ENCODE peak calls at places on chromosomes 6 and 20, in six cellular contexts. One of them, this sample, is unnamed.

GRCh38 chr6:150142304-150142656 is 564 bp upstream of the PPP1R14C start:
- DNase-seq in endothelial cell: no peak
- DNase-seq in activated CD8-positive, alpha-beta memory T cell treated with anti-CD3 and anti-CD28 coated beads for 24 hours: no peak
- DNase-seq in mesenchymal stem cell: peak
- DNase-seq in activated effector memory CD4-positive, alpha-beta T cell treated with anti-CD3 and anti-CD28 coated beads, Interleukin-2, amount 50 U/mL, for 16 hours: no peak
- DNase-seq in hepatic stellate cell: no peak
- DNase-seq in this sample: no peak

GRCh38 chr20:23147964-23148720 is 62.0 kb upstream of the CD93 start:
- DNase-seq in mesenchymal stem cell: peak
- DNase-seq in activated effector memory CD4-positive, alpha-beta T cell treated with anti-CD3 and anti-CD28 coated beads, Interleukin-2, amount 50 U/mL, for 16 hours: no peak
- DNase-seq in endothelial cell: no peak
- DNase-seq in hepatic stellate cell: peak
- DNase-seq in activated CD8-positive, alpha-beta memory T cell treated with anti-CD3 and anti-CD28 coated beads for 24 hours: peak
- DNase-seq in this sample: peak

GRCh38 chr20:31559704-31560093 is 45.4 kb upstream of the ID1 start:
- DNase-seq in activated effector memory CD4-positive, alpha-beta T cell treated with anti-CD3 and anti-CD28 coated beads, Interleukin-2, amount 50 U/mL, for 16 hours: no peak
- DNase-seq in hepatic stellate cell: no peak
- DNase-seq in mesenchymal stem cell: peak
- DNase-seq in activated CD8-positive, alpha-beta memory T cell treated with anti-CD3 and anti-CD28 coated beads for 24 hours: no peak
- DNase-seq in endothelial cell: no peak
- DNase-seq in this sample: no peak

GRCh38 chr6:105345506-105345905 is 57.4 kb downstream of the PREP start:
- DNase-seq in activated effector memory CD4-positive, alpha-beta T cell treated with anti-CD3 and anti-CD28 coated beads, Interleukin-2, amount 50 U/mL, for 16 hours: no peak
- DNase-seq in endothelial cell: no peak
- DNase-seq in activated CD8-positive, alpha-beta memory T cell treated with anti-CD3 and anti-CD28 coated beads for 24 hours: no peak
- DNase-seq in hepatic stellate cell: no peak
- DNase-seq in mesenchymal stem cell: peak
- DNase-seq in this sample: no peak

GRCh38 chr20:41476013-41476441 is 109.4 kb upstream of the EMILIN3 start:
- DNase-seq in activated effector memory CD4-positive, alpha-beta T cell treated with anti-CD3 and anti-CD28 coated beads, Interleukin-2, amount 50 U/mL, for 16 hours: no peak
- DNase-seq in hepatic stellate cell: peak
- DNase-seq in activated CD8-positive, alpha-beta memory T cell treated with anti-CD3 and anti-CD28 coated beads for 24 hours: no peak
- DNase-seq in mesenchymal stem cell: no peak
- DNase-seq in endothelial cell: no peak
- DNase-seq in this sample: no peak

GRCh38 chr20:62805365-62805710 is 703 bp downstream of the OGFR start:
- DNase-seq in activated effector memory CD4-positive, alpha-beta T cell treated with anti-CD3 and anti-CD28 coated beads, Interleukin-2, amount 50 U/mL, for 16 hours: peak
- DNase-seq in mesenchymal stem cell: peak
- DNase-seq in activated CD8-positive, alpha-beta memory T cell treated with anti-CD3 and anti-CD28 coated beads for 24 hours: no peak
- DNase-seq in endothelial cell: no peak
- DNase-seq in hepatic stellate cell: peak
- DNase-seq in this sample: no peak

GRCh38 chr20:60295214-60295613 is 337.0 kb downstream of the CDH26 start:
- DNase-seq in hepatic stellate cell: no peak
- DNase-seq in activated effector memory CD4-positive, alpha-beta T cell treated with anti-CD3 and anti-CD28 coated beads, Interleukin-2, amount 50 U/mL, for 16 hours: no peak
- DNase-seq in mesenchymal stem cell: no peak
- DNase-seq in endothelial cell: no peak
- DNase-seq in activated CD8-positive, alpha-beta memory T cell treated with anti-CD3 and anti-CD28 coated beads for 24 hours: no peak
- DNase-seq in this sample: no peak

GRCh38 chr6:152720964-152721363 is 23.3 kb downstream of the MYCT1 start:
- DNase-seq in hepatic stellate cell: no peak
- DNase-seq in activated effector memory CD4-positive, alpha-beta T cell treated with anti-CD3 and anti-CD28 coated beads, Interleukin-2, amount 50 U/mL, for 16 hours: no peak
- DNase-seq in mesenchymal stem cell: no peak
- DNase-seq in endothelial cell: no peak
- DNase-seq in activated CD8-positive, alpha-beta memory T cell treated with anti-CD3 and anti-CD28 coated beads for 24 hours: no peak
- DNase-seq in this sample: no peak

GRCh38 chr6:119215885-119216590 is 133.5 kb downstream of the MAN1A1 start:
- DNase-seq in mesenchymal stem cell: no peak
- DNase-seq in endothelial cell: no peak
- DNase-seq in activated effector memory CD4-positive, alpha-beta T cell treated with anti-CD3 and anti-CD28 coated beads, Interleukin-2, amount 50 U/mL, for 16 hours: no peak
- DNase-seq in activated CD8-positive, alpha-beta memory T cell treated with anti-CD3 and anti-CD28 coated beads for 24 hours: no peak
- DNase-seq in hepatic stellate cell: no peak
- DNase-seq in this sample: no peak

GRCh38 chr20:3734111-3734843 is 1.8 kb downstream of the HSPA12B start:
- DNase-seq in activated effector memory CD4-positive, alpha-beta T cell treated with anti-CD3 and anti-CD28 coated beads, Interleukin-2, amount 50 U/mL, for 16 hours: no peak
- DNase-seq in endothelial cell: no peak
- DNase-seq in hepatic stellate cell: no peak
- DNase-seq in activated CD8-positive, alpha-beta memory T cell treated with anti-CD3 and anti-CD28 coated beads for 24 hours: no peak
- DNase-seq in mesenchymal stem cell: no peak
- DNase-seq in this sample: no peak

GRCh38 chr6:149317656-149318571 is at the start of gene TAB2:
- DNase-seq in mesenchymal stem cell: peak
- DNase-seq in endothelial cell: peak
- DNase-seq in activated CD8-positive, alpha-beta memory T cell treated with anti-CD3 and anti-CD28 coated beads for 24 hours: peak
- DNase-seq in activated effector memory CD4-positive, alpha-beta T cell treated with anti-CD3 and anti-CD28 coated beads, Interleukin-2, amount 50 U/mL, for 16 hours: peak
- DNase-seq in hepatic stellate cell: peak
- DNase-seq in this sample: peak

GRCh38 chr6:75802366-75802765 is 53.3 kb downstream of the MYO6 start:
- DNase-seq in hepatic stellate cell: no peak
- DNase-seq in activated effector memory CD4-positive, alpha-beta T cell treated with anti-CD3 and anti-CD28 coated beads, Interleukin-2, amount 50 U/mL, for 16 hours: no peak
- DNase-seq in endothelial cell: no peak
- DNase-seq in activated CD8-positive, alpha-beta memory T cell treated with anti-CD3 and anti-CD28 coated beads for 24 hours: no peak
- DNase-seq in mesenchymal stem cell: peak
- DNase-seq in this sample: no peak

GRCh38 chr6:6515691-6516607 is 72.6 kb upstream of the LY86 start:
- DNase-seq in mesenchymal stem cell: no peak
- DNase-seq in activated CD8-positive, alpha-beta memory T cell treated with anti-CD3 and anti-CD28 coated beads for 24 hours: peak
- DNase-seq in activated effector memory CD4-positive, alpha-beta T cell treated with anti-CD3 and anti-CD28 coated beads, Interleukin-2, amount 50 U/mL, for 16 hours: peak
- DNase-seq in endothelial cell: no peak
- DNase-seq in hepatic stellate cell: no peak
- DNase-seq in this sample: no peak

GRCh38 chr6:85360794-85361642 is 88.9 kb upstream of the NT5E start:
- DNase-seq in mesenchymal stem cell: peak
- DNase-seq in activated CD8-positive, alpha-beta memory T cell treated with anti-CD3 and anti-CD28 coated beads for 24 hours: no peak
- DNase-seq in hepatic stellate cell: peak
- DNase-seq in activated effector memory CD4-positive, alpha-beta T cell treated with anti-CD3 and anti-CD28 coated beads, Interleukin-2, amount 50 U/mL, for 16 hours: no peak
- DNase-seq in endothelial cell: no peak
- DNase-seq in this sample: no peak

This sample was measured in cardiac septum.